ENCODE peak calls at places on chromosomes 3 and 15, in ten cellular contexts. Z is SK-N-SH, U is transverse colon, E is coronary artery, A is H9, M is IMR-90, P is sigmoid colon, L is MM.1S, S is heart right ventricle, R is PC-3. N is an unnamed sample.

GRCh38 chr3:180362081-180362480 is 239.9 kb upstream of the TTC14 start:
- DNase-seq in Z (no peak), U (no peak), E (no peak), A (no peak), M (no peak), P (no peak), L (no peak), S (no peak), R (no peak), N (no peak)

GRCh38 chr3:194328080-194328571 is 23.0 kb downstream of the CPN2 start:
- DNase-seq in Z (peak; percentile 56), U (no peak), E (no peak), A (peak; percentile 35), M (peak; percentile 72), P (no peak), L (no peak), S (no peak), R (peak; percentile 71), N (no peak)

GRCh38 chr3:52774901-52775864 is 2.2 kb upstream of the ITIH1 start:
- DNase-seq in Z (peak; percentile 14), U (peak; percentile 39), E (no peak), A (no peak), M (no peak), P (peak; percentile 41), L (no peak), S (no peak), R (no peak), N (no peak)

GRCh38 chr3:117814975-117815374 is 1105.4 kb downstream of the TUSC7 start:
- DNase-seq in Z (no peak), U (no peak), E (no peak), A (no peak), M (peak; percentile 54), P (no peak), L (no peak), S (no peak), R (no peak), N (no peak)

GRCh38 chr15:57510647-57511046 is 81.1 kb upstream of the MYZAP start:
- DNase-seq in Z (no peak), U (no peak), E (no peak), A (no peak), M (peak; percentile 93), P (no peak), L (no peak), S (peak; percentile 76), R (no peak), N (no peak)

GRCh38 chr3:130894873-130895330 is 1.0 kb downstream of the ATP2C1 start:
- DNase-seq in Z (no peak), U (no peak), E (no peak), A (no peak), M (peak; percentile 17), P (no peak), L (no peak), S (no peak), R (no peak), N (no peak)

GRCh38 chr3:115790759-115791158 is 167.4 kb downstream of the GAP43 start:
- DNase-seq in Z (peak; percentile 42), U (no peak), E (no peak), A (no peak), M (peak; percentile 99), P (no peak), L (no peak), S (no peak), R (peak; percentile 98), N (no peak)

GRCh38 chr3:182861345-182861744 is 68.0 kb downstream of the ATP11B start:
- DNase-seq in Z (no peak), U (no peak), E (no peak), A (no peak), M (peak; percentile 23), P (no peak), L (no peak), S (no peak), R (no peak), N (no peak)

GRCh38 chr15:68781766-68782588 is 38.7 kb downstream of the ANP32A start:
- DNase-seq in Z (no peak), U (no peak), E (peak; percentile 69), A (peak; percentile 24), M (no peak), P (no peak), L (no peak), S (peak; percentile 85), R (no peak), N (peak; percentile 24)
- H3K27ac ChIP-seq in Z (no peak overlapping the region), U (peak overlapping the region; percentile 26), E (no peak overlapping the region), A (no peak overlapping the region), M (no peak overlapping the region), P (no peak overlapping the region), L (no peak overlapping the region), S (no peak overlapping the region), R (no peak overlapping the region), N (peak overlapping the region; percentile 11)

GRCh38 chr3:60707452-60708020 is 543.7 kb downstream of the FHIT start:
- DNase-seq in Z (no peak), U (no peak), E (no peak), A (no peak), M (peak; percentile 24), P (no peak), L (no peak), S (no peak), R (no peak), N (no peak)

GRCh38 chr3:60703956-60704736 is 547.1 kb downstream of the FHIT start:
- DNase-seq in Z (no peak), U (no peak), E (no peak), A (no peak), M (peak; percentile 66), P (no peak), L (no peak), S (no peak), R (peak; percentile 61), N (no peak)

GRCh38 chr3:60703008-60703407 is 548.2 kb downstream of the FHIT start:
- DNase-seq in Z (no peak), U (no peak), E (no peak), A (no peak), M (no peak), P (no peak), L (no peak), S (no peak), R (no peak), N (no peak)

DNA sequence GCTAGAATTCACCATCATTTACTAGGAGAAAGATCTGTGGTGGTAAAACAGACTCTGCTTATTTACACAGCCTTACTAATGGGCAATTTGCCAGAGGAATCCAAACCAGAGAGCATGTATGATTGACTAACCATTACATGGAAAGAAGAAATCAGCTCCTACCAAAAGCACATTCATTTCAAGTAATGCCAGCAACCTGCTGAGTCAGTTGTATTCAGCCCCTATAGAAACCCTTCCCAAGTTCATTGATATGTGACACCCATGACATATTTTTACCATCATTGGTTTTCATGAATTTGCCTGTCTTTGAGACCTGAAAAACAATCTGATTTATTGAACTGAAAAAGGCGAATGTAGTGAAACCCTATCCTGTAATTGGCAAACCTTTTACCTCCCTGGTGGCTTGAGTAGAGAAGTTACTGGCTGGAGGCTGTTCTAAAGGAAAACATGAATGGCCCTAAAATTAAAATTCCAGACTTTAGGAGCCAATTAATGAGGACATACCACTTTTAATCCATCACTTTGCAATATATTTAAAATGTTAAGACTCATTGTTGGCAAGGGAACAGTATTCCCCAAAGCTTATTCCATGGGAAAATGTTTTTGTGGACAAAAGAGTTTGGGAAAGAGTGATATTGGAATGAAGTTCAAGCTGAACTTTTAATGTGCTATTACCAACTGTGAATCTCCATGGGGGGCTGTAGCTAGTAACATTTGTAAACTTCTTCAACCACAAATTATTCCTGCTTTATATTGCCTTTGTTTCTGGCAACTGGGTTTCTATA is 542.9 kb downstream of the FHIT start:
- DNase-seq in Z (no peak), U (no peak), E (no peak), A (no peak), M (peak; percentile 75), P (no peak), L (no peak), S (no peak), R (peak; percentile 67), N (no peak)
- H3K27ac ChIP-seq in Z (peak overlapping the region; percentile 72), U (no peak overlapping the region), E (no peak overlapping the region), A (no peak overlapping the region), M (no peak overlapping the region), P (no peak overlapping the region), L (no peak overlapping the region), S (no peak overlapping the region), R (no peak overlapping the region), N (no peak overlapping the region)

GRCh38 chr15:73983211-73983727 is 8.8 kb downstream of the STOML1 start:
- DNase-seq in Z (peak; percentile 49), U (peak; percentile 47), E (no peak), A (no peak), M (peak; percentile 77), P (peak; percentile 90), L (no peak), S (peak; percentile 48), R (peak; percentile 92), N (peak; percentile 33)
- H3K27ac ChIP-seq in Z (peak overlapping the region; percentile 95), U (peak overlapping the region; percentile 86), E (peak overlapping the region; percentile 71), A (no peak overlapping the region), M (peak overlapping the region; percentile 92), P (peak overlapping the region; percentile 84), L (no peak overlapping the region), S (peak overlapping the region; percentile 88), R (peak overlapping the region; percentile 86), N (peak overlapping the region; percentile 91)

GRCh38 chr3:188292827-188293226 is 138.9 kb downstream of the LPP start:
- DNase-seq in Z (no peak), U (no peak), E (no peak), A (no peak), M (no peak), P (no peak), L (no peak), S (no peak), R (no peak), N (no peak)

GRCh38 chr3:188295876-188296275 is 141.9 kb downstream of the LPP start:
- DNase-seq in Z (no peak), U (no peak), E (no peak), A (no peak), M (no peak), P (no peak), L (no peak), S (no peak), R (no peak), N (no peak)

GRCh38 chr3:188296761-188297689 is 143.1 kb downstream of the LPP start:
- DNase-seq in Z (no peak), U (peak; percentile 17), E (no peak), A (no peak), M (peak; percentile 83), P (no peak), L (no peak), S (no peak), R (peak; percentile 85), N (no peak)

GRCh38 chr3:188294113-188294512 is 140.2 kb downstream of the LPP start:
- DNase-seq in Z (no peak), U (no peak), E (no peak), A (no peak), M (no peak), P (no peak), L (no peak), S (no peak), R (no peak), N (no peak)

DNA sequence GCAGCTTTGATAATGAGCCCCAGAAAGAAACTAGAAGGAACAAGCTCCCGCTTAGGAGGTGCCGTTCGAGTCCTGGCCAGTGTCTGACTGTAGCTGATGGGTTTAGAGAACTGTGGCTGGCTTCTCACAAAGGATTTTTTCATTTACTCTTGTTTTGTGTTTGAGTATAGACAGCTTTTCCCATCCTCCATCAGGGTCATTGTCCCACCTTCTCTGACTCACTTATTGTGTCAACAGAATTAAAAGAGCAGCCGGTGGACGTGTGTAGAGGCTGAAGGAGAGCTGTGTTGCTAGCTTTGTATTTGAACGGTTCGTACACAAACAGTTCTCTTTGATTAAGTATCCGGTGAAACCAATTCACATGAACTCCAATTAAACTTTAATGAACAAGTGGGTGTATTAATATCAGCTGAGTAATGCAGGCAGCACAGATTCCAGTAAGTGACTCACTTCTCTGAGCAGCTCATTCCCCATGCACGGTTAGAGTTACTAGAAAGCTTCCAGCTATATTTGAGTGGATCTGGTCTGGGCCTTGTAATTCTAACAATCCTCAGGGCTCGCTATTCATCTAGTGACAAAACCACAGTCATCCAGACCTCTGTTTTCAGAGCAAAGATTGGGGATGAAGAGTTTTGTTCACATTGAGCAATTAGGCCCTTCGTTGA is 141.0 kb downstream of the LPP start:
- DNase-seq in Z (no peak), U (no peak), E (no peak), A (no peak), M (peak; percentile 96), P (no peak), L (no peak), S (peak; percentile 29), R (peak; percentile 94), N (no peak)
- H3K27ac ChIP-seq in Z (peak overlapping the region; percentile 95), U (peak overlapping the region; percentile 79), E (peak overlapping the region; percentile 83), A (no peak overlapping the region), M (peak overlapping the region; percentile 75), P (peak overlapping the region; percentile 80), L (no peak overlapping the region), S (peak overlapping the region; percentile 34), R (peak overlapping the region; percentile 85), N (peak overlapping the region; percentile 81)